ENCODE peak calls at places on chromosomes 3 and 15, in four cellular contexts. One of them, this sample, is unnamed.

GRCh38 chr3:107235923-107236315 is 141.3 kb upstream of the CCDC54 start:
- DNase-seq in K562: peak
- DNase-seq in GM12878: peak
- DNase-seq in SK-N-SH: peak
- DNase-seq in this sample: no peak

GRCh38 chr3:10647376-10647775 is 142.0 kb upstream of the ATP2B2 start:
- DNase-seq in K562: no peak
- DNase-seq in GM12878: no peak
- DNase-seq in SK-N-SH: no peak
- DNase-seq in this sample: peak

GRCh38 chr3:38150780-38151528 is 12.5 kb downstream of the MYD88 start:
- DNase-seq in K562: peak
- DNase-seq in GM12878: no peak
- DNase-seq in SK-N-SH: no peak
- DNase-seq in this sample: peak

GRCh38 chr3:173467501-173467900 is 70.0 kb downstream of the NLGN1 start:
- DNase-seq in K562: no peak
- DNase-seq in GM12878: no peak
- DNase-seq in SK-N-SH: no peak
- DNase-seq in this sample: no peak

GRCh38 chr3:110101361-110101760 is 764.0 kb upstream of the DPPA4 start:
- DNase-seq in K562: no peak
- DNase-seq in GM12878: no peak
- DNase-seq in SK-N-SH: no peak
- DNase-seq in this sample: no peak

GRCh38 chr3:150146891-150147761 is 176.4 kb upstream of the PFN2 start:
- DNase-seq in K562: no peak
- DNase-seq in GM12878: no peak
- DNase-seq in SK-N-SH: no peak
- DNase-seq in this sample: no peak

GRCh38 chr15:30885814-30886213 is 17.9 kb upstream of the FAN1 start:
- DNase-seq in K562: no peak
- DNase-seq in GM12878: no peak
- DNase-seq in SK-N-SH: no peak
- DNase-seq in this sample: no peak

GRCh38 chr15:28880680-28881079 is 5.1 kb upstream of the APBA2 start:
- DNase-seq in K562: no peak
- DNase-seq in GM12878: no peak
- DNase-seq in SK-N-SH: no peak
- DNase-seq in this sample: no peak

DNA sequence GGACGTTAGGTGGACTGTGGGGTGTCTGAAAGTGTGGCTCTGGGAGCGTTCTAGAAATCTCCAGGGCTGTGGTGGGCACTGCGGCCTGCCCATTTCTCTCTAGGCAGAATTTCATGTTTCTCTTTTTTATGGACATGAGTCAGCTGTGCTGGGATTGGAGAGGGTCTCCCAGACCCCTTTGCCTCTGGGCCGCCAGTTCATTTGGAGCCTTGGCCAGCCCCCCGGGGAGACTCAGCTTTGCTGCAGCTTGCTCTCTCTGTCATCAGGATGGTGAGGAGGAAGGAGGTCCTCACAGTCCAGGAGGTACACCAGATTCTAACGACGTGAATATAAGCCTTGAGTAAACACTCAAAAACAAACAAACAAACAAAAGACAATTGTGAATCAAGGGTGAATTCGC is 149.6 kb upstream of the RGMA start:
- DNase-seq in K562: no peak
- DNase-seq in GM12878: no peak
- DNase-seq in SK-N-SH: no peak
- DNase-seq in this sample: no peak
- TF ChIP-seq POLR2AphosphoS5 in K562: no peak
- TF ChIP-seq POLR2AphosphoS5 in GM12878: no peak
- TF ChIP-seq POLR2AphosphoS5 in SK-N-SH: no peak
- TF ChIP-seq POLR2AphosphoS5 in this sample: no peak

GRCh38 chr15:36970522-36970921 is 129.8 kb downstream of the MEIS2 start:
- DNase-seq in K562: no peak
- DNase-seq in GM12878: no peak
- DNase-seq in SK-N-SH: no peak
- DNase-seq in this sample: no peak
- TF ChIP-seq NRF1 in K562: no peak
- TF ChIP-seq NRF1 in GM12878: no peak
- TF ChIP-seq NRF1 in SK-N-SH: no peak
- TF ChIP-seq NRF1 in this sample: no peak

DNA sequence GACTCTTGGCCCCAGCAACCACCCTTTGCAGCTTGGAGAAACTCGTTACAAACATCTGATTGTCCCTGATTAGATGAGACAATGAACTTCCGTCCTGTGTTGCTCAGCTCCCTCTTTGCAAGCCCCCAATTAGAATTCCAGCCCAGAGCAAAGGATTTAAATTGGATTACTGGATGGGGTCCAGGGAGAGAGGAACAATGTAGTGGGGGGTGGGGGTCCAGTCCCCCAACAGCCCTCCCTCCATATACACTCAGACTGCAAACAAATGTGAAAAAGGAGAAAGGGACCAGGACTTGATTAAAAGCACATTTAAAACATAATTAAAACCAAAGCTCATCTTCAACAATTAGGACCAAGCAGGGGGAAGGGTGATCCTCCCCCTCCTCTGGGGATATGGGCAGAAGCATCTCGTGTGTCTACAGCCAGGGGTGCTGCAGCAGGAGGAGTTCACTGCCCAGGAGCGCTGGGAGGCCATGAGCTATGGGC is 71.7 kb upstream of the TMEM115 start:
- DNase-seq in K562: no peak
- DNase-seq in GM12878: no peak
- DNase-seq in SK-N-SH: peak
- DNase-seq in this sample: no peak
- TF ChIP-seq POLR2AphosphoS5 in K562: no peak
- TF ChIP-seq POLR2AphosphoS5 in GM12878: no peak
- TF ChIP-seq POLR2AphosphoS5 in SK-N-SH: peak
- TF ChIP-seq POLR2AphosphoS5 in this sample: no peak

GRCh38 chr15:65399001-65399706 is 21.4 kb upstream of the IGDCC3 start:
- DNase-seq in K562: no peak
- DNase-seq in GM12878: no peak
- DNase-seq in SK-N-SH: no peak
- DNase-seq in this sample: no peak
- TF ChIP-seq NRF1 in K562: no peak
- TF ChIP-seq NRF1 in GM12878: no peak
- TF ChIP-seq NRF1 in SK-N-SH: no peak
- TF ChIP-seq NRF1 in this sample: no peak

DNA sequence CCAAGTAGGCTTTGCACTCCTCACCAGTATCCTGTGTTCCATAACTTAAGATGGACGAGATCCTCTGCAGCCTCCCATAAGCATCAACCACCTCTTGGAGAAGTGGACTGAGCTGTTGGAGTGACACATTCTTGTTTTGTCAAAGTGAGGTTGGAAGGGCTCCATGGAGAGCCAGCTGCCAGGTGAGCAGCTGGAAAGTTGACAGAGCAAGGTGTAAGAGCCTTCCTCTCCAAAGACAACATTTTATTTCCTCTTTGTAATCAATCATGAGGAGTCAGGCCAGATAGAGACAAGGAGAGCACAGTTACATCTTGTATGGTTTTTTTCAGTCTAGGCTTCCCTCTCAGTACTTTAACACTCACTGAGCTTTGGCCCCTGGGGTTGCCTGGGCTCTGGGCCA is 5.1 kb downstream of the ABI3BP start:
- DNase-seq in K562: no peak
- DNase-seq in GM12878: no peak
- DNase-seq in SK-N-SH: no peak
- DNase-seq in this sample: no peak
- TF ChIP-seq POLR2AphosphoS5 in K562: no peak
- TF ChIP-seq POLR2AphosphoS5 in GM12878: no peak
- TF ChIP-seq POLR2AphosphoS5 in SK-N-SH: no peak
- TF ChIP-seq POLR2AphosphoS5 in this sample: no peak

GRCh38 chr15:74809951-74810350 is 2.7 kb upstream of the LMAN1L start:
- DNase-seq in K562: no peak
- DNase-seq in GM12878: no peak
- DNase-seq in SK-N-SH: no peak
- DNase-seq in this sample: no peak
- TF ChIP-seq NRF1 in K562: no peak
- TF ChIP-seq NRF1 in GM12878: no peak
- TF ChIP-seq NRF1 in SK-N-SH: no peak
- TF ChIP-seq NRF1 in this sample: no peak

GRCh38 chr15:34583399-34584320 is at the start of gene GOLGA8B:
- DNase-seq in K562: peak
- DNase-seq in GM12878: no peak
- DNase-seq in SK-N-SH: peak
- DNase-seq in this sample: no peak
- TF ChIP-seq POLR2AphosphoS5 in K562: peak
- TF ChIP-seq POLR2AphosphoS5 in GM12878: no peak
- TF ChIP-seq POLR2AphosphoS5 in SK-N-SH: peak
- TF ChIP-seq POLR2AphosphoS5 in this sample: no peak

GRCh38 chr15:39472661-39473657 is 107.9 kb upstream of the THBS1 start:
- DNase-seq in K562: no peak
- DNase-seq in GM12878: no peak
- DNase-seq in SK-N-SH: no peak
- DNase-seq in this sample: no peak
- TF ChIP-seq NRF1 in K562: no peak
- TF ChIP-seq NRF1 in GM12878: no peak
- TF ChIP-seq NRF1 in SK-N-SH: no peak
- TF ChIP-seq NRF1 in this sample: no peak

DNA sequence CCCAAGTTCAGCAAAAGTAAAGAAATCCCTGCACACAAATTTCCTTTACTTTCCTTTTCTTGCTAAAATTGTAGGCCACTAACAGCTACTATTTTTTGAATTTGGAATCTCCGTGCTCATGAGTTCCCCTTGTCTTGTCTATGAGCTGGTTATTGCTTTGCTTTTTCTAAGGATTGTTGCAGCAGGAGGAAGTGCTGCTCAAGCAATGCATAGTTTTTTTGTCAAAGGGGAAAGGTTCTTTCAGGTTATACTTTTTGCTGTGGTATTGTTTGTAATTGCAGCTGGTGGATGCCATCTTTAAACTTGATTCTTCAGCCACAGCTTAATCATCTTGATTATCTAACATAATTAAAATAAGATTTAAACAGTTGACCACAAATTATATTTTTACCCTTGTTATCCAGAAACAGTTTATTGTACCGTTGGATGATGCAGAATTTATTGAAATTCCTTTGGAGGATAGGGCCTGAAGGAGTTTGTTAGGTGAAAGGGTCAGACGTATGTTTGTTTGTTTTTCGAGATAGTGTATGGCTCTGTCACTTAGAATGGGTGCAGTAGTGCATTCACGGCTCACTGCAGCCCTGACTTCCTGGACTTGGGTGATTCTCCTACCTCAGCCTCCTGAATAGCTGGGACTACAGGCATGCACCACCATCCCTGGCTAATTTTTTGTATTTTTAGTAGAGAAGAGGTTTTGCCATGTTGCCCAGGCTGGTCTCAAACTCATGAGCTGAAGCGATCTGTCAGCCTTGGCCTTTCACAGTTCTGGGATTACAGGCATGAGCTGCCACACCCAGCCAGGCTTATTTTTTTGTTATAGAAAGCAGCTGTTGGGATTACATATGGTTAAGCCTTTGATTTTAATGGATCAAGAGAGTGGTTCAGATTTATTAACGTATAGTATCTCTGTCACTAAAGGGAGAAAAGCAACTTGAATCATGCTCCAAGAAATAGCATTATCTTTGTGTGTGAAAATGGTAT is 11.7 kb downstream of the MGA start:
- DNase-seq in K562: no peak
- DNase-seq in GM12878: no peak
- DNase-seq in SK-N-SH: no peak
- DNase-seq in this sample: no peak
- TF ChIP-seq POLR2AphosphoS5 in K562: no peak
- TF ChIP-seq POLR2AphosphoS5 in GM12878: no peak
- TF ChIP-seq POLR2AphosphoS5 in SK-N-SH: no peak
- TF ChIP-seq POLR2AphosphoS5 in this sample: no peak

This sample was measured in H1.